ENCODE peak calls at places on chromosomes 11 and 22, in five cellular contexts. One of them, this sample, is unnamed.

GRCh38 chr22:23833017-23833795 is 5.6 kb downstream of the DERL3 start:
- DNase-seq in osteoblast: no peak
- DNase-seq in mesenchymal stem cell: no peak
- DNase-seq in body of pancreas: no peak
- DNase-seq in Karpas-422: no peak
- DNase-seq in this sample: no peak

GRCh38 chr11:115848080-115848479 is 343.9 kb upstream of the CADM1 start:
- DNase-seq in osteoblast: no peak
- DNase-seq in mesenchymal stem cell: no peak
- DNase-seq in body of pancreas: no peak
- DNase-seq in Karpas-422: no peak
- DNase-seq in this sample: peak; percentile 21

GRCh38 chr11:88103337-88104206 is 71.7 kb downstream of the RAB38 start:
- DNase-seq in osteoblast: no peak
- DNase-seq in mesenchymal stem cell: peak; percentile 86
- DNase-seq in body of pancreas: peak; percentile 57
- DNase-seq in Karpas-422: peak; percentile 95
- DNase-seq in this sample: peak; percentile 55

GRCh38 chr22:22943521-22944267 is 56.1 kb downstream of the IGLL5 start:
- DNase-seq in osteoblast: peak; percentile 57
- DNase-seq in mesenchymal stem cell: no peak
- DNase-seq in body of pancreas: no peak
- DNase-seq in Karpas-422: peak; percentile 79
- DNase-seq in this sample: peak; percentile 52

GRCh38 chr11:2795491-2795991 is 90.0 kb downstream of the CDKN1C start:
- DNase-seq in osteoblast: peak; percentile 64
- DNase-seq in mesenchymal stem cell: no peak
- DNase-seq in body of pancreas: peak; percentile 1
- DNase-seq in Karpas-422: no peak
- DNase-seq in this sample: no peak

GRCh38 chr11:65491614-65492386 is 7.0 kb upstream of the MALAT1 start:
- DNase-seq in osteoblast: peak; percentile 82
- DNase-seq in mesenchymal stem cell: peak; percentile 98
- DNase-seq in body of pancreas: peak; percentile 89
- DNase-seq in Karpas-422: no peak
- DNase-seq in this sample: no peak

GRCh38 chr11:20156280-20156875 is 3.9 kb downstream of the DBX1 start:
- DNase-seq in osteoblast: peak; percentile 42
- DNase-seq in mesenchymal stem cell: no peak
- DNase-seq in body of pancreas: peak; percentile 6
- DNase-seq in Karpas-422: no peak
- DNase-seq in this sample: peak; percentile 93

GRCh38 chr11:96963375-96963774 is 573.6 kb downstream of the JRKL start:
- DNase-seq in osteoblast: no peak
- DNase-seq in mesenchymal stem cell: no peak
- DNase-seq in body of pancreas: no peak
- DNase-seq in Karpas-422: no peak
- DNase-seq in this sample: no peak

GRCh38 chr11:60899977-60900376 is 6.4 kb downstream of the PRPF19 start:
- DNase-seq in osteoblast: no peak
- DNase-seq in mesenchymal stem cell: no peak
- DNase-seq in body of pancreas: no peak
- DNase-seq in Karpas-422: no peak
- DNase-seq in this sample: no peak

GRCh38 chr11:20839231-20839630 is 169.8 kb downstream of the NELL1 start:
- DNase-seq in osteoblast: no peak
- DNase-seq in mesenchymal stem cell: no peak
- DNase-seq in body of pancreas: no peak
- DNase-seq in Karpas-422: no peak
- DNase-seq in this sample: no peak

GRCh38 chr11:112962854-112963367 is 1.7 kb downstream of the NCAM1 start:
- DNase-seq in osteoblast: peak; percentile 79
- DNase-seq in mesenchymal stem cell: peak; percentile 47
- DNase-seq in body of pancreas: peak; percentile 38
- DNase-seq in Karpas-422: no peak
- DNase-seq in this sample: peak; percentile 79

GRCh38 chr22:27401321-27401720 is 400.2 kb downstream of the MN1 start:
- DNase-seq in osteoblast: no peak
- DNase-seq in mesenchymal stem cell: no peak
- DNase-seq in body of pancreas: no peak
- DNase-seq in Karpas-422: no peak
- DNase-seq in this sample: no peak

GRCh38 chr22:29032014-29032475 is 29.6 kb downstream of the C22orf31 start:
- DNase-seq in osteoblast: no peak
- DNase-seq in mesenchymal stem cell: no peak
- DNase-seq in body of pancreas: no peak
- DNase-seq in Karpas-422: no peak
- DNase-seq in this sample: peak; percentile 57

GRCh38 chr22:42173183-42173926 is 42.7 kb upstream of the CYP2D6 start:
- DNase-seq in osteoblast: no peak
- DNase-seq in mesenchymal stem cell: peak; percentile 41
- DNase-seq in body of pancreas: no peak
- DNase-seq in Karpas-422: no peak
- DNase-seq in this sample: peak; percentile 26

GRCh38 chr11:19218801-19219460 is 17.1 kb upstream of the CSRP3 start:
- DNase-seq in osteoblast: no peak
- DNase-seq in mesenchymal stem cell: no peak
- DNase-seq in body of pancreas: no peak
- DNase-seq in Karpas-422: no peak
- DNase-seq in this sample: peak; percentile 38

GRCh38 chr11:17352925-17353227 is 1.3 kb downstream of the NCR3LG1 start:
- DNase-seq in osteoblast: peak; percentile 74
- DNase-seq in mesenchymal stem cell: no peak
- DNase-seq in body of pancreas: peak; percentile 47
- DNase-seq in Karpas-422: peak; percentile 92
- DNase-seq in this sample: peak; percentile 62

GRCh38 chr22:46110215-46110614 is 40.1 kb upstream of the PPARA start:
- DNase-seq in osteoblast: peak; percentile 97
- DNase-seq in mesenchymal stem cell: peak; percentile 19
- DNase-seq in body of pancreas: no peak
- DNase-seq in Karpas-422: peak; percentile 72
- DNase-seq in this sample: peak; percentile 85

DNA sequence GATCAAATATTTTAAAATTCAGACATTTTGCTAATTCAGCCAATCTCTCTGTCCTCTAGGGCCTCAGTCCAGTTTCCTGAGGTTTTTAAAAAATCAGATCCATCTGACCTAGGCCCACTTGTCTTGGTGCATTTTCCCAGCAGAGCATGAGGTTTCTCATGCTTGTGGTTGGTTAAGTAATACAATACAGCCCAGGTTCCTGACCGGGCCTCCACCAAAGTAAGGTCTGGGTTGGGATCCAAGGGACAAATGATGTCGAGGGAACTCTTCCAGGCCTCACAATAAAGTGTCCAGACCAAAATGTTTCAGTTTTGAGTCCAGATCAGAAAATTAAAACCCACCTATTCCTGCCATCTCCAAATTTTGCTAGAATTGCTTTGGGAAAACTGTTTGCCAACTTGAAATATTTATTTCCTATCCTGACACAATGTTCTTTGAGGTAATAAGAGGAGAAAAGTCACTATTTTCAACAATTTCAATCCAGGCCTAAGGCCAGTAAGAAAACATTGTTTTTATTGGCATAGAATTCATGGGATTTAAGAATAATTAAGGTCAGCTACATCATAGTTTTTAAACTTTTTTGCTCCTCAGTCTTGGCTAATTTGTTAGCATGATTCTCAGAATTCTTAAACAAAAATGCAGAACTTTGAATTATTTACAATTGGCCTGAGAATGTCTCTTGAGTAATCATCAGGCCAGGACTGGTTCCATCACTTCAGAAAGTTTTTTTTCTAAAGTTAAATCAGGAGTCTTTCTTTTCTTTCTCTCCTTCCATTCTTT is 51.4 kb downstream of the ME3 start:
- DNase-seq in osteoblast: peak; percentile 45
- DNase-seq in mesenchymal stem cell: peak; percentile 60
- DNase-seq in body of pancreas: peak; percentile 15
- DNase-seq in Karpas-422: no peak
- DNase-seq in this sample: no peak
- H3K4me3 ChIP-seq in osteoblast: no peak overlapping the region
- H3K4me3 ChIP-seq in mesenchymal stem cell: no peak overlapping the region
- H3K4me3 ChIP-seq in body of pancreas: no peak overlapping the region
- H3K4me3 ChIP-seq in Karpas-422: no peak overlapping the region
- H3K4me3 ChIP-seq in this sample: no peak overlapping the region

GRCh38 chr11:1543606-1544263 is 28.3 kb downstream of the DUSP8 start:
- DNase-seq in osteoblast: no peak
- DNase-seq in mesenchymal stem cell: no peak
- DNase-seq in body of pancreas: no peak
- DNase-seq in Karpas-422: no peak
- DNase-seq in this sample: no peak
- H3K27me3 ChIP-seq in osteoblast: peaks cover 50% of the 10 kb centered on the region
- H3K27me3 ChIP-seq in mesenchymal stem cell: peaks cover 76% of the 10 kb centered on the region
- H3K27me3 ChIP-seq in body of pancreas: no peaks in the 10 kb centered on the region
- H3K27me3 ChIP-seq in Karpas-422: no peaks in the 10 kb centered on the region
- H3K27me3 ChIP-seq in this sample: peaks cover 35% of the 10 kb centered on the region

GRCh38 chr11:108160970-108161566 is 39.7 kb downstream of the ACAT1 start:
- DNase-seq in osteoblast: no peak
- DNase-seq in mesenchymal stem cell: no peak
- DNase-seq in body of pancreas: no peak
- DNase-seq in Karpas-422: peak; percentile 91
- DNase-seq in this sample: no peak
- H3K36me3 ChIP-seq in osteoblast: peaks cover 42% of the 10 kb centered on the region
- H3K36me3 ChIP-seq in mesenchymal stem cell: peaks cover 91% of the 10 kb centered on the region
- H3K36me3 ChIP-seq in body of pancreas: peaks cover 2% of the 10 kb centered on the region
- H3K36me3 ChIP-seq in Karpas-422: peaks cover 78% of the 10 kb centered on the region
- H3K36me3 ChIP-seq in this sample: peaks cover 19% of the 10 kb centered on the region

DNA sequence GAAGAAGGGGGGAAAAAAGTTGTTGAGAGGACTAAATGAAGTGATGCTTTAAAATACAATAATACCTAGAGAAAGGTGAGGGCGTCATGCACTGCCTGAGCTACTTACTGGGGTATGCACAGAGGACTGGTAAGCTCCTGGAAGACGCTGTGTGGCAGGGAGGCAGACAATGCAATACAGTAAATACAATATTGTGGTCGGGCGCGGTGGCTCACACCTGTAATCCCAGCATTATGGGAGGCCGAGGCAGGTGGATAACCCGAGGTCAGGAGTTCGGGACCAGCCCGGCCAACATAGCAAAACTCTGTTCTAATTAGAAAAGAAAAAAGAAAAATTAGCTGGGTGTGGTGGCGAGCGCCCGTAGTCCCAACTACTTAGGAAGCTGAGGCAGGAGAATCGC is 683 bp upstream of the SYTL2 start:
- DNase-seq in osteoblast: no peak
- DNase-seq in mesenchymal stem cell: no peak
- DNase-seq in body of pancreas: no peak
- DNase-seq in Karpas-422: no peak
- DNase-seq in this sample: no peak
- H3K4me3 ChIP-seq in osteoblast: peak overlapping the region; percentile 76
- H3K4me3 ChIP-seq in mesenchymal stem cell: no peak overlapping the region
- H3K4me3 ChIP-seq in body of pancreas: no peak overlapping the region
- H3K4me3 ChIP-seq in Karpas-422: no peak overlapping the region
- H3K4me3 ChIP-seq in this sample: peak overlapping the region; percentile 58

GRCh38 chr11:15845261-15845660 is 511.1 kb downstream of the SOX6 start:
- DNase-seq in osteoblast: no peak
- DNase-seq in mesenchymal stem cell: no peak
- DNase-seq in body of pancreas: no peak
- DNase-seq in Karpas-422: no peak
- DNase-seq in this sample: peak; percentile 56

GRCh38 chr11:15843309-15843857 is 513.0 kb downstream of the SOX6 start:
- DNase-seq in osteoblast: no peak
- DNase-seq in mesenchymal stem cell: no peak
- DNase-seq in body of pancreas: peak; percentile 7
- DNase-seq in Karpas-422: no peak
- DNase-seq in this sample: peak; percentile 15

GRCh38 chr11:15842345-15842744 is 514.0 kb downstream of the SOX6 start:
- DNase-seq in osteoblast: peak; percentile 51
- DNase-seq in mesenchymal stem cell: no peak
- DNase-seq in body of pancreas: no peak
- DNase-seq in Karpas-422: no peak
- DNase-seq in this sample: no peak

GRCh38 chr11:15839061-15839460 is 517.3 kb downstream of the SOX6 start:
- DNase-seq in osteoblast: no peak
- DNase-seq in mesenchymal stem cell: no peak
- DNase-seq in body of pancreas: no peak
- DNase-seq in Karpas-422: no peak
- DNase-seq in this sample: no peak

DNA sequence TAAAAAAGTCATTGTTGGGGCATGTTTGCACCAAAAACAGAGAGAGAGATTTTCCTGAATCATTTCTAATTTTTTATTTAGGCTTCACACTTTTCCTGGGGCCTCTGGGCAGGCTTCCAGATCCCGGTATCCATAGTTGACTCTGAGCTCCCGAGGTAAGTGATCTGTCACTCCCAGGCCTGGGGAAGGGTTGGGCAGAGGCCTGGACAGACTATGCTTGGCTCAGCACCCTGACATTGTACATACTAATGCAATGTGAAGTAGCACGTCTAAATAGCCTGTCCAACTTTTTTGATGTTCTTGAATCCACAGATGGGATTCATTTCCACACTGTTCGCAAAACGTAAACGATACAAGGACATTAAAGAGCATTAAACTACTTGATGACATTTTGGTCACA is 514.4 kb downstream of the SOX6 start:
- DNase-seq in osteoblast: no peak
- DNase-seq in mesenchymal stem cell: no peak
- DNase-seq in body of pancreas: no peak
- DNase-seq in Karpas-422: no peak
- DNase-seq in this sample: no peak
- H3K27me3 ChIP-seq in osteoblast: peaks cover 13% of the 10 kb centered on the region
- H3K27me3 ChIP-seq in mesenchymal stem cell: peaks cover 20% of the 10 kb centered on the region
- H3K27me3 ChIP-seq in body of pancreas: no peaks in the 10 kb centered on the region
- H3K27me3 ChIP-seq in Karpas-422: no peaks in the 10 kb centered on the region
- H3K27me3 ChIP-seq in this sample: no peaks in the 10 kb centered on the region

GRCh38 chr11:119093666-119093950 is 8.0 kb downstream of the DPAGT1 start:
- DNase-seq in osteoblast: peak; percentile 18
- DNase-seq in mesenchymal stem cell: no peak
- DNase-seq in body of pancreas: no peak
- DNase-seq in Karpas-422: no peak
- DNase-seq in this sample: no peak

GRCh38 chr11:119092880-119093665 is 8.4 kb downstream of the HMBS start:
- DNase-seq in osteoblast: peak; percentile 35
- DNase-seq in mesenchymal stem cell: peak; percentile 19
- DNase-seq in body of pancreas: peak; percentile 44
- DNase-seq in Karpas-422: peak; percentile 62
- DNase-seq in this sample: no peak

GRCh38 chr11:119091966-119092879 is 7.5 kb downstream of the HMBS start:
- DNase-seq in osteoblast: peak; percentile 60
- DNase-seq in mesenchymal stem cell: no peak
- DNase-seq in body of pancreas: no peak
- DNase-seq in Karpas-422: no peak
- DNase-seq in this sample: no peak

GRCh38 chr11:119089319-119089718 is 4.6 kb downstream of the HMBS start:
- DNase-seq in osteoblast: peak; percentile 26
- DNase-seq in mesenchymal stem cell: no peak
- DNase-seq in body of pancreas: no peak
- DNase-seq in Karpas-422: no peak
- DNase-seq in this sample: no peak

DNA sequence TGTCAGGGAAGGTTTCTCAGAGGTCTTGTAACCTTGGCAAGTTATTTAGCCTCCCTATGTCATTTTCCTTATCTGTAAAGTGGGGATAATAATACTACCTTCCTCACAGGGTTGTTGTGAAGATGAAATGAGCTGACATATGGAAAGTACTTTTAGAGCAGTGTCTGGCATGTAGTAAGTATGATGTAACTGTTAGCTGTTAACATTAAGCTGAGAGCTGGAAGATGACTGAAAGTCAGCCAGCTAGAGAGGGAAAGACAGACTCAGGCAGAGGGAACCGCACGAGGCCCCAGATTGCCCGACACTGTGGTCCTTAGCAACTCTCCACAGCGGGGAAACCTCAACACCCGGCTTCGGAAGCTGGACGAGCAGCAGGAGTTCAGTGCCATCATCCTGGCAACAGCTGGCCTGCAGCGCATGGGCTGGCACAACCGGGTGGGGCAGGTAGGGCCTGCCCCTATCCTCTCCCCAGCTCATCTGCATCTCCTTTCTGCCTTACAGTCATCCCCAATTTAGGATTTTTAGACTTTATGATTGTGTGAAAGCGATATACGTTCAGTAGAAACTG is 6.5 kb downstream of the HMBS start:
- DNase-seq in osteoblast: no peak
- DNase-seq in mesenchymal stem cell: peak; percentile 9
- DNase-seq in body of pancreas: no peak
- DNase-seq in Karpas-422: no peak
- DNase-seq in this sample: no peak
- H3K36me3 ChIP-seq in osteoblast: peaks cover 43% of the 10 kb centered on the region
- H3K36me3 ChIP-seq in mesenchymal stem cell: peaks cover 47% of the 10 kb centered on the region
- H3K36me3 ChIP-seq in body of pancreas: no peaks in the 10 kb centered on the region
- H3K36me3 ChIP-seq in Karpas-422: peaks cover 8% of the 10 kb centered on the region
- H3K36me3 ChIP-seq in this sample: peaks cover 13% of the 10 kb centered on the region

This sample was measured in H7.